ENCODE peak calls at places on chromosome 18, in seven cellular contexts. G is ascending aorta, E is fibroblast of lung, F is mesothelial cell of epicardium, M is esophagus squamous epithelium, L is heart right ventricle, W is GM20000. U is an unnamed sample.

GRCh38 chr18:13613591-13614317 is 112.6 kb downstream of the FAM210A start:
- DNase-seq in G (no peak), E (no peak), F (no peak), M (no peak), L (no peak), W (no peak), U (no peak)

GRCh38 chr18:24051256-24051947 is 36.8 kb downstream of the TTC39C start:
- DNase-seq in G (no peak), E (peak; percentile 68), F (no peak), M (no peak), L (no peak), W (no peak), U (no peak)

GRCh38 chr18:59051470-59052165 is 88.1 kb upstream of the SEC11C start:
- DNase-seq in G (peak; percentile 60), E (peak; percentile 15), F (no peak), M (no peak), L (no peak), W (no peak), U (no peak)

GRCh38 chr18:9612215-9612830 is 2.0 kb downstream of the PPP4R1 start:
- DNase-seq in G (no peak), E (peak; percentile 58), F (no peak), M (no peak), L (peak; percentile 14), W (peak; percentile 45), U (no peak)

GRCh38 chr18:63178526-63178880 is 141.1 kb downstream of the BCL2 start:
- DNase-seq in G (no peak), E (no peak), F (no peak), M (no peak), L (peak; percentile 48), W (no peak), U (no peak)

GRCh38 chr18:72208920-72209676 is 335.0 kb downstream of the CBLN2 start:
- DNase-seq in G (no peak), E (no peak), F (no peak), M (no peak), L (no peak), W (no peak), U (no peak)

GRCh38 chr18:741931-742512 is 29.6 kb upstream of the ENOSF1 start:
- DNase-seq in G (no peak), E (peak; percentile 72), F (no peak), M (no peak), L (no peak), W (peak; percentile 56), U (no peak)

GRCh38 chr18:22377769-22378168 is 39.9 kb downstream of the CTAGE1 start:
- DNase-seq in G (no peak), E (no peak), F (no peak), M (no peak), L (no peak), W (no peak), U (no peak)

GRCh38 chr18:12366379-12366778 is 10.6 kb downstream of the AFG3L2 start:
- DNase-seq in G (no peak), E (no peak), F (no peak), M (no peak), L (peak; percentile 62), W (no peak), U (no peak)

GRCh38 chr18:11821643-11822237 is 29.5 kb upstream of the CHMP1B start:
- DNase-seq in G (no peak), E (no peak), F (no peak), M (no peak), L (no peak), W (no peak), U (no peak)

GRCh38 chr18:10119528-10119927 is 205.7 kb downstream of the VAPA start:
- DNase-seq in G (no peak), E (no peak), F (no peak), M (no peak), L (no peak), W (no peak), U (no peak)

GRCh38 chr18:74497308-74497640 is 1.1 kb downstream of the CNDP2 start:
- DNase-seq in G (no peak), E (no peak), F (no peak), M (no peak), L (no peak), W (no peak), U (no peak)

GRCh38 chr18:14941792-14942191 is 193.8 kb downstream of the ANKRD30B start:
- DNase-seq in G (no peak), E (no peak), F (no peak), M (no peak), L (no peak), W (no peak), U (no peak)

GRCh38 chr18:12782521-12782920 is 79.7 kb downstream of the PSMG2 start:
- DNase-seq in G (no peak), E (no peak), F (no peak), M (no peak), L (no peak), W (no peak), U (no peak)

GRCh38 chr18:62788891-62789290 is 73.5 kb downstream of the PHLPP1 start:
- DNase-seq in G (no peak), E (no peak), F (no peak), M (no peak), L (no peak), W (no peak), U (no peak)

GRCh38 chr18:55307505-55307904 is 280.5 kb downstream of the TCF4 start:
- DNase-seq in G (no peak), E (no peak), F (no peak), M (no peak), L (no peak), W (no peak), U (no peak)

GRCh38 chr18:56532176-56532840 is 106.1 kb downstream of the TXNL1 start:
- DNase-seq in G (no peak), E (no peak), F (no peak), M (no peak), L (no peak), W (peak; percentile 38), U (no peak)

GRCh38 chr18:59612461-59612860 is 84.8 kb downstream of the CCBE1 start:
- DNase-seq in G (no peak), E (peak; percentile 91), F (no peak), M (no peak), L (no peak), W (no peak), U (no peak)

GRCh38 chr18:13264091-13264777 is 45.7 kb downstream of the LDLRAD4 start:
- DNase-seq in G (no peak), E (peak; percentile 52), F (no peak), M (no peak), L (peak; percentile 82), W (no peak), U (no peak)

GRCh38 chr18:34795070-34795740 is 85.1 kb downstream of the DTNA start:
- DNase-seq in G (no peak), E (no peak), F (no peak), M (no peak), L (peak; percentile 35), W (no peak), U (no peak)

GRCh38 chr18:74682998-74683311 is 85.3 kb downstream of the ZNF407 start:
- DNase-seq in G (no peak), E (peak; percentile 8), F (no peak), M (no peak), L (no peak), W (no peak), U (no peak)

DNA sequence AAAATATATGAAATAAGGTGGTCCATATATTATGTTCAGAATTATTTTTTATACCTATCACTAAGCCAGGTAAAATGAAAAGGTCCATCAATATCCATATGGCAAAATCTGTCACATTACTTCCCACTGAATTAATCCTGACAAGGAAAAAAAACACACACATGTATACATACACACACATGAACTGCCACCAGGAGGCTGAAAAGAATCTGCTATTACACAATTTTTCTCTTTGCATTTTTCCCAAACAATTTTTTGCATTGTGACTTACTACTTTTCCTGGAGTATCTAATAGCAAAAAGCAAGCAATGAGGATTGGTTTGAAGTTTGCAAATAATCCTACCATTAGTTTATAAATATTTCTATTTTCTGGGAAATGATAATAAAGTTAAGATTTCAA is 128.2 kb upstream of the CD226 start:
- DNase-seq in G (no peak), E (peak; percentile 27), F (no peak), M (no peak), L (no peak), W (no peak), U (no peak)
- TF ChIP-seq CTCF in G (no peak), E (peak; percentile 41), F (peak; percentile 39), M (no peak), L (no peak), W (no peak), U (no peak)

GRCh38 chr18:40293311-40293710 is 1661.7 kb upstream of the PIK3C3 start:
- DNase-seq in G (no peak), E (peak; percentile 65), F (no peak), M (no peak), L (no peak), W (no peak), U (no peak)
- TF ChIP-seq CTCF in G (no peak), E (peak; percentile 58), F (no peak), M (no peak), L (no peak), W (no peak), U (no peak)

DNA sequence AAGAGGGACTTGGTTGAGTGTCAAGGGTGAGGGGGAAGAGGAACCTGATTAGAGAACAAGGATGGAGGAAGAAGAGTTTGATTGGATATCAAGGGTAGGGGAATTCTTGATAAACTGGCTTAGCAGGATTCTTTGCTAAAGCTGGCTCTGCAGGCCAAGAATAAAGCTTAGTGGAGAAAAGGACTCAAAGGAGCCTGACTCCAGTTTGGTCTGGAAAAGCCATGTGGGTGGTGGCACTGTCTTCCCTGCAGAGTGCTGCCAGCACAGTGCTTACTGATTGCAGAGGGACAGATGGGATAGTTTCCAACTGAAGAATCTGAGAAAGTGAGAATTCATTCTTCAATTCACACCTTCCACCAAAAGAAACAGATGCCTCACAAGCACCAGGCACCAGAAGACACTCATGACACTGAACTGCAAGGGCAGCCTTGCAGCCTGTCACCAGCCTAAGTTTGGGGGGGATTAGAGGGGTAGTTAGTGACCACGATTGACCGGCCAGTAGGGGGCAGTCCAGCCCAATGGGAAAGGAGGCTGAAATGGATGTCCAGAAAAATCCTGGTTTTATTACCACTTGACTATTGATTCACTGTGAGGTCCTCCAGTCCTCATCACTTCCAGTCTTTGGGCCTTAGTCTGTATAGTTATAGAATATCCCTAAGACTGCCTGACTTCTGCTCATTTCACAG is 334.5 kb downstream of the SMAD2 start:
- DNase-seq in G (no peak), E (no peak), F (no peak), M (no peak), L (no peak), W (peak; percentile 58), U (no peak)
- TF ChIP-seq CTCF in G (no peak), E (peak; percentile 15), F (peak; percentile 24), M (no peak), L (peak; percentile 21), W (peak; percentile 46), U (no peak)

GRCh38 chr18:50816767-50817166 is 3.0 kb downstream of the MRO start:
- DNase-seq in G (no peak), E (no peak), F (no peak), M (no peak), L (no peak), W (no peak), U (no peak)

GRCh38 chr18:50819027-50819726 is 639 bp downstream of the MRO start:
- DNase-seq in G (no peak), E (no peak), F (no peak), M (no peak), L (peak; percentile 19), W (no peak), U (no peak)

GRCh38 chr18:50817898-50818250 is 1.9 kb downstream of the MRO start:
- DNase-seq in G (no peak), E (peak; percentile 81), F (no peak), M (no peak), L (no peak), W (no peak), U (no peak)

GRCh38 chr18:50820901-50821520 is 1.2 kb upstream of the MRO start:
- DNase-seq in G (no peak), E (no peak), F (no peak), M (no peak), L (no peak), W (no peak), U (no peak)

GRCh38 chr18:50819727-50820378 is at the start of gene MRO:
- DNase-seq in G (peak; percentile 49), E (peak; percentile 81), F (peak; percentile 63), M (peak; percentile 33), L (peak; percentile 78), W (peak; percentile 80), U (peak; percentile 68)
- TF ChIP-seq CTCF in G (peak; percentile 82), E (peak; percentile 95), F (peak; percentile 81), M (peak; percentile 85), L (peak; percentile 90), W (peak; percentile 94), U (peak; percentile 71)

U was measured in omental fat pad.